ENCODE peak calls at places on chromosomes 7 and 10, in six cellular contexts. R is stomach, J is adrenal gland, D is hepatocyte, T is upper lobe of left lung, F is tibial nerve. X is an unnamed sample. For H3K9me3, the result is how much of the 10 kb centered on the place peaks cover.

GRCh38 chr7:47653550-47654351 is 71.8 kb upstream of the TNS3 start:
- DNase-seq in R (no peak), J (peak), D (no peak), T (no peak), F (no peak), X (no peak)

GRCh38 chr7:150968056-150968455 is 10.1 kb downstream of the KCNH2 start:
- DNase-seq in R (no peak), J (no peak), D (no peak), T (no peak), F (no peak), X (no peak)

GRCh38 chr7:102453319-102453718 is 11.3 kb downstream of the ALKBH4 start:
- DNase-seq in R (no peak), J (no peak), D (no peak), T (no peak), F (no peak), X (no peak)

GRCh38 chr10:43374194-43374593 is 2.8 kb downstream of the FXYD4 start:
- DNase-seq in R (no peak), J (no peak), D (no peak), T (no peak), F (no peak), X (no peak)

GRCh38 chr10:94358480-94358879 is 4.3 kb downstream of the NOC3L start:
- DNase-seq in R (no peak), J (no peak), D (no peak), T (no peak), F (no peak), X (no peak)

GRCh38 chr10:112716924-112717348 is 233.1 kb upstream of the TCF7L2 start:
- DNase-seq in R (peak), J (no peak), D (peak), T (no peak), F (no peak), X (no peak)

GRCh38 chr10:93465806-93466675 is 16.1 kb downstream of the MYOF start:
- DNase-seq in R (peak), J (peak), D (peak), T (peak), F (peak), X (no peak)

GRCh38 chr10:3763035-3763456 is 22.0 kb downstream of the KLF6 start:
- DNase-seq in R (no peak), J (peak), D (peak), T (no peak), F (no peak), X (no peak)

GRCh38 chr7:157466473-157467261 is 129.9 kb downstream of the DNAJB6 start:
- DNase-seq in R (peak), J (peak), D (no peak), T (no peak), F (no peak), X (no peak)

GRCh38 chr10:14781763-14782162 is 7.1 kb upstream of the FAM107B start:
- DNase-seq in R (no peak), J (no peak), D (peak), T (no peak), F (no peak), X (no peak)

GRCh38 chr7:141568227-141568626 is 17.0 kb downstream of the AGK start:
- DNase-seq in R (no peak), J (no peak), D (no peak), T (no peak), F (no peak), X (no peak)

GRCh38 chr10:23820789-23821188 is 381.9 kb downstream of the OTUD1 start:
- DNase-seq in R (no peak), J (no peak), D (no peak), T (no peak), F (no peak), X (no peak)

GRCh38 chr7:44520574-44520973 is 20.6 kb downstream of the NPC1L1 start:
- DNase-seq in R (no peak), J (peak), D (no peak), T (no peak), F (no peak), X (no peak)

GRCh38 chr7:132399367-132399766 is 176.9 kb downstream of the PLXNA4 start:
- DNase-seq in R (no peak), J (no peak), D (no peak), T (no peak), F (no peak), X (no peak)

GRCh38 chr7:74502216-74502891 is 48.6 kb downstream of the GTF2IRD1 start:
- DNase-seq in R (peak), J (peak), D (no peak), T (no peak), F (no peak), X (no peak)

GRCh38 chr10:42872865-42873435 is 90.4 kb downstream of the BMS1 start:
- DNase-seq in R (no peak), J (no peak), D (no peak), T (peak), F (no peak), X (no peak)

GRCh38 chr10:12707461-12708185 is 293.9 kb downstream of the CCDC3 start:
- DNase-seq in R (peak), J (peak), D (peak), T (no peak), F (no peak), X (no peak)

GRCh38 chr10:20839141-20839540 is 58.0 kb downstream of the NEBL start:
- DNase-seq in R (no peak), J (no peak), D (no peak), T (no peak), F (no peak), X (no peak)

GRCh38 chr7:128188396-128189230 is 52.5 kb upstream of the LEP start:
- DNase-seq in R (no peak), J (no peak), D (no peak), T (no peak), F (no peak), X (no peak)

GRCh38 chr10:78312197-78313046 is 278.8 kb downstream of the RPS24 start:
- DNase-seq in R (no peak), J (no peak), D (peak), T (no peak), F (no peak), X (no peak)

GRCh38 chr10:63256047-63256773 is 123.1 kb downstream of the NRBF2 start:
- DNase-seq in R (no peak), J (no peak), D (no peak), T (no peak), F (no peak), X (no peak)

GRCh38 chr10:68900427-68901105 is 549 bp upstream of the DDX50 start:
- DNase-seq in R (no peak), J (no peak), D (no peak), T (peak), F (no peak), X (no peak)

GRCh38 chr7:147472556-147472955 is 1118.0 kb upstream of the C7orf33 start:
- DNase-seq in R (no peak), J (no peak), D (no peak), T (no peak), F (no peak), X (no peak)

GRCh38 chr10:130078120-130078519 is 32.5 kb downstream of the C10orf143 start:
- DNase-seq in R (no peak), J (no peak), D (no peak), T (no peak), F (no peak), X (no peak)

GRCh38 chr7:77985974-77986339 is 187.4 kb downstream of the PHTF2 start:
- DNase-seq in R (no peak), J (no peak), D (no peak), T (no peak), F (no peak), X (no peak)

GRCh38 chr10:88456730-88457129 is 126.4 kb downstream of the RNLS start:
- DNase-seq in R (no peak), J (no peak), D (no peak), T (no peak), F (no peak), X (no peak)

GRCh38 chr10:125201108-125201524 is 40.8 kb upstream of the CTBP2 start:
- DNase-seq in R (no peak), J (no peak), D (peak), T (no peak), F (no peak), X (no peak)

GRCh38 chr10:47027812-47028260 is 116.6 kb downstream of the PTPN20 start:
- DNase-seq in R (peak), J (peak), D (no peak), T (no peak), F (no peak), X (no peak)

GRCh38 chr10:42878134-42878820 is 95.7 kb downstream of the BMS1 start:
- DNase-seq in R (no peak), J (no peak), D (no peak), T (peak), F (no peak), X (no peak)

GRCh38 chr10:35614312-35614711 is 9.2 kb downstream of the GJD4 start:
- DNase-seq in R (no peak), J (no peak), D (no peak), T (no peak), F (no peak), X (no peak)

GRCh38 chr10:30553625-30554442 is 75.7 kb downstream of the LYZL2 start:
- DNase-seq in R (peak), J (peak), D (peak), T (peak), F (peak), X (no peak)

GRCh38 chr10:127017406-127018297 is 112.4 kb downstream of the DOCK1 start:
- DNase-seq in R (no peak), J (no peak), D (no peak), T (no peak), F (no peak), X (no peak)

GRCh38 chr10:74683621-74684114 is 142.7 kb upstream of the KAT6B start:
- DNase-seq in R (no peak), J (no peak), D (no peak), T (no peak), F (no peak), X (no peak)

GRCh38 chr10:99285846-99286245 is 43.3 kb upstream of the CNNM1 start:
- DNase-seq in R (no peak), J (no peak), D (no peak), T (no peak), F (no peak), X (no peak)

GRCh38 chr7:47496064-47496665 is 85.7 kb downstream of the TNS3 start:
- DNase-seq in R (no peak), J (no peak), D (no peak), T (no peak), F (no peak), X (no peak)

GRCh38 chr10:103936022-103936421 is 18.0 kb upstream of the STN1 start:
- DNase-seq in R (no peak), J (no peak), D (no peak), T (peak), F (no peak), X (no peak)

GRCh38 chr7:30936650-30937245 is 25.1 kb downstream of the AQP1 start:
- DNase-seq in R (no peak), J (no peak), D (no peak), T (no peak), F (no peak), X (no peak)

GRCh38 chr10:93468532-93469213 is 13.5 kb downstream of the MYOF start:
- DNase-seq in R (no peak), J (peak), D (peak), T (no peak), F (no peak), X (no peak)

GRCh38 chr7:22806754-22807153 is 15.9 kb downstream of the TOMM7 start:
- DNase-seq in R (no peak), J (no peak), D (no peak), T (no peak), F (no peak), X (no peak)

GRCh38 chr10:93567277-93568104 is 1.0 kb downstream of the FFAR4 start:
- DNase-seq in R (no peak), J (no peak), D (no peak), T (no peak), F (no peak), X (no peak)

DNA sequence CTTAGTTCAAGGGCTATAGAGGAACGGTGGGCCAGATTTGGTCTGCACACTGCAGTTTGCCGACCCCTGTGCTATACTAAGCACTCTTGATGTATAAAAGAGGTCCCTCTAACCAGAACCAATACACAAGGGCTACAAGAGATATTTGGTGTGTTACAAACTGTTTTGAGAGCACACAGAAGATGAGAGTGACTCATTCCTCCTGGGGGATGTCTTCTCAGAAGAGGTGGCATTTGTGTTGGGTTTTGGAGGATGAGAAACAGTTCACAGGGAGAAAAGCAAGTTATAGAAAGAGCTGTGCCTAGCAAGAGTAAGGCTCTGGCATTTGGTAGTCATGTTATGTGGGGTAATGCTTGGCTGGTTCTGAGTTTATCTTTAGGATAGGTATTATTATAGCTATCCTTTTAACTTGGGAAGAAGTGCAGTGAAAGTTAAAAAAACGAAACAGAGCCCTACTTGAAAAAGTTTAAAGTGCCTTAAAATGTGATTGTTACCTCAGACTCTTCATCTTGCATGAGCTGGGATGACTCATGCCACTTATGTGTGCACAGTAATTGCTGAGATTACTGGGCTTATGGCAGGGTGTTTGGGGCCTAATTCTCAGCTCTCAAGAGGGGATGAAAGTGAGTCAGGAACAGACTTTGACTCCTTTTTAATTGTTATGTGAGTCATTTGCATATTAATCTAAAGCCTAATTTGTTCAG is 160.3 kb downstream of the KIF20B start:
- DNase-seq in R (no peak), J (no peak), D (peak), T (no peak), F (no peak), X (no peak)
- TF ChIP-seq CTCF in R (no peak), J (no peak), D (no peak), T (no peak), F (no peak), X (no peak)

GRCh38 chr10:95561200-95562177 is at the start of gene SORBS1:
- DNase-seq in R (peak), J (peak), D (peak), T (peak), F (peak), X (peak)
- H3K27ac ChIP-seq in R (peak), J (peak), D (peak), T (peak), F (peak), X (no peak)

GRCh38 chr7:64528770-64529169 is 34.1 kb downstream of the ZNF680 start:
- DNase-seq in R (no peak), J (no peak), D (no peak), T (no peak), F (no peak), X (no peak)

DNA sequence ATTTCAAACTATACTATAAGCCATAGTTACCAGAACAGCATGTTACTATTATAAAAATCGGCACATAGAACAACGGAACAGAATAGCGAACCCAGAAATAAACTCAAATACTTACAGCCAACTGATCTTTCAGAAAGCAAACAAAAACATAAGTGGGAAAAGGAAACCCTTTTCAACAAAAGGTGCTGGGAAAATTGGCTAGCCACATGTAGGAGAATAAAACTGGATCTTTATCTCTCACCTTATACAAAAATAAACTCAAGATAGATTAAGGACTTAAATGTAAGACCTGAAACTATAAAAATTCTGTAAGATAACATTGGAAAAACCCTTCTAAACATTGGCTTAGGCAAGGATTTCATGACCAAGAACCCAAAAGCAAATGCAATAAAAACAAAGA is 29.1 kb downstream of the ZNF680 start:
- DNase-seq in R (no peak), J (no peak), D (no peak), T (no peak), F (no peak), X (no peak)
- H3K9me3 ChIP-seq in R (half or more), J (under half), D (under half), T (half or more), F (under half), X (half or more)

DNA sequence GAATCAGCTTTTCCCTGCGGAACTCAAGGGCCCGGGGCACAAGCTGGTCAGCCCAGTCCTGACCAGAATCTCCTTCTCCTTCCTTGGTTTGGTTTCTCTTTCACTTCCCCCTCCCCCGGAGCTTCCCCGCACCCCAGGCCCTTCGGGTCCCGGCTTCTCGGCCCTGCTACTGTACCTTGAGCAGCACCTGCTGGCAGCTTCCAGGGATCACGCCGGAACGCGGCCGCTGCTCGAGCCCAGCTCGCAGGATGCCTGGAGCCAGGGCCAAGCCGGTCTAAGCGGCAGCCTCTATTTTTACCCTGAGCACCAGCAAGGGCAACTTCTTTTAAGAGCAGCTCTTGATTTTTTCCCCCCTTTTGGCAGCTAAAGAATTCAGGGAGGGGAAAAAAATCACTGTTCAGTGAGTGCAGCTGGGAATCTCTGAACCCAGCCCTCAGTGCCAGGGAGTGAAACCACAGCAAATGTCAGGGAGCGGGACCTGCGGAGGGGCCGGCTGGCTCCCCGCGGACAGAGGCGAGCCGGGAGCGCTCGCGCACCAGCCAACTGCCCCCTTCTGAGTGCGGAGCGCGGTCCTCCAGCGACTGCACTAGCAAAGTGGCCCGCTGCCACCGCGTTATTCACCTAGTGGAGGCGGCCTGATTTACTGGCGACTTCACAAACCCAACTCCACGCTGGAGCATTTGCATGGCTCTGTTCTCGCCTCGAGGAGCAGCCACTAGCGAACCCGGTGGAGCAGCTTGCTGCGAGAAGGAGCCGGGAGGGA is 2.4 kb upstream of the INHBA start:
- DNase-seq in R (peak), J (peak), D (peak), T (peak), F (peak), X (peak)
- TF ChIP-seq CTCF in R (peak), J (peak), D (peak), T (peak), F (peak), X (no peak)

DNA sequence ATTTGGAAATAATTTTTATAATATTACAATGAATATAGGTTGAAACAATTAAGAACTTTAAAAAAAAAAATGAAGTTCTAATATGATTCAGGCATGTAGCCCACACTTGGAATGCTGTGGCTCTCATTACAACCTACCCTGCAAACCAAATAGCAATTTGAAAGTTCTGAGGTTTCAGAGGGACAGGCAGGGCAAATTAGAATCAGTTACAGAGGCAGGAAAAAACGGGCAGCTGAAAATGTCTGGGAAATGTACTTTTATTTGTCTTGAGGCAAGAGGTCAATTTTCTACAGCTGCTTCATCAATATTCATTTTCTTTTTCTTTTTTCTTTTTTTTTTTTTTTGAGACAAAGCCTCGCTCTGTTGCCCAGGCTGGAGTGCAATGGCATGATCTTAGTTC is 95.3 kb downstream of the PIP4K2A start:
- DNase-seq in R (no peak), J (no peak), D (no peak), T (no peak), F (no peak), X (no peak)
- H3K27ac ChIP-seq in R (no peak), J (peak), D (no peak), T (no peak), F (no peak), X (no peak)

DNA sequence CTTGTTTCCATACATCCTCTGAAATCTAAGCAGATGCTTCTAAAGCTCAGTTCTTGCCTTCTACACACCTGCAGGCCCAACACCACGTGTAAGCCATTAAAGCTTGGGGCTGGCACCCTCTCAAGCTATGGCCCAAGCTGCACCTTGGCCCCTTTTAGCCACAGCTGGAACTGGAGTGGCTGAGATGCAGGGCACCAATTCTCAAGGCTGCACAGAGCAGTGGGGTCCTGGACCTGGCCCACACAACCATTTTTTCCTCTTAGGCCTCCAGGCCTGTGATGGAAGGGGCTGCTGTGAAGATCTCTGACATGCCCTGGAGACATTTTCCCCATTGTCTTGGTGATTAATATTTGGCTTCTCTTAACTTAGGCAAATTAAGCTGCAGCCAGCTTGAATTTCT is 38.8 kb upstream of the ZMYND11 start:
- DNase-seq in R (no peak), J (no peak), D (no peak), T (no peak), F (no peak), X (no peak)
- H3K9me3 ChIP-seq in R (under half), J (under half), D (under half), T (under half), F (under half), X (under half)

GRCh38 chr10:80472234-80473095 is 18.4 kb downstream of the TSPAN14 start:
- DNase-seq in R (no peak), J (peak), D (no peak), T (no peak), F (no peak), X (no peak)
- TF ChIP-seq CTCF in R (no peak), J (no peak), D (no peak), T (no peak), F (no peak), X (no peak)

DNA sequence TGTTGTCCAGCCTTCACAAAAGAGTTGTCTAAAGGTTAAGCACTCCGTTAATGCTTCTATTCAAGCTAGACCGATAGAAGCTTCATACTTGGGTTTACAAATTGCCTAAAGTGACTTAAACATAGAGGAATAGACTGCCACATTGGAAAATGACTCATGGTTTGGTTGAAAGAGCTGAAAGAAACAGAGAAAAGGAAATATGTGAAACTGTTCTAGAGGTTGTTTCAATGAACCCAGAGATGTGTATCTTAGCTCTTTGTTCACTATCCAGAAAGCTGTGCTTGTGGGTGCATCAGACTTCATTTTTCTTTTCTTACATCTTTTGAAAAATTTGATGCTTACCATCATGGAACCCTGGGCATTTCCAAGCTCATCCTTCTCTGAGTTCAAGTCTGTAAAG is 736.2 kb downstream of the INHBA start:
- DNase-seq in R (no peak), J (no peak), D (no peak), T (no peak), F (no peak), X (no peak)
- H3K27ac ChIP-seq in R (no peak), J (no peak), D (no peak), T (no peak), F (no peak), X (no peak)